ENCODE peak calls at places on chromosomes 1 and 21, in five cellular contexts. One of them, this sample, is unnamed.

GRCh38 chr1:235351898-235352297 is 15.3 kb upstream of the TBCE start:
- DNase-seq in astrocyte of the cerebellum: no peak
- DNase-seq in fibroblast of lung: no peak
- DNase-seq in activated CD8-positive, alpha-beta T cell treated with anti-CD3 and anti-CD28 coated beads for 36 hours: no peak
- DNase-seq in WERI-Rb-1: no peak
- DNase-seq in this sample: no peak

GRCh38 chr1:15543589-15544568 is 17.2 kb downstream of the DNAJC16 start:
- DNase-seq in WERI-Rb-1: no peak
- DNase-seq in activated CD8-positive, alpha-beta T cell treated with anti-CD3 and anti-CD28 coated beads for 36 hours: no peak
- DNase-seq in astrocyte of the cerebellum: no peak
- DNase-seq in fibroblast of lung: peak
- DNase-seq in this sample: peak

GRCh38 chr1:94532077-94532476 is 9.5 kb downstream of the F3 start:
- DNase-seq in fibroblast of lung: no peak
- DNase-seq in WERI-Rb-1: peak
- DNase-seq in astrocyte of the cerebellum: no peak
- DNase-seq in activated CD8-positive, alpha-beta T cell treated with anti-CD3 and anti-CD28 coated beads for 36 hours: no peak
- DNase-seq in this sample: no peak

GRCh38 chr1:172647110-172647564 is 11.8 kb upstream of the FASLG start:
- DNase-seq in WERI-Rb-1: no peak
- DNase-seq in fibroblast of lung: no peak
- DNase-seq in activated CD8-positive, alpha-beta T cell treated with anti-CD3 and anti-CD28 coated beads for 36 hours: peak
- DNase-seq in astrocyte of the cerebellum: no peak
- DNase-seq in this sample: no peak

GRCh38 chr1:222813866-222814535 is 838 bp upstream of the DISP1 start:
- DNase-seq in fibroblast of lung: peak
- DNase-seq in astrocyte of the cerebellum: no peak
- DNase-seq in activated CD8-positive, alpha-beta T cell treated with anti-CD3 and anti-CD28 coated beads for 36 hours: peak
- DNase-seq in WERI-Rb-1: no peak
- DNase-seq in this sample: peak

GRCh38 chr1:73065585-73065984 is 783.2 kb upstream of the NEGR1 start:
- DNase-seq in astrocyte of the cerebellum: no peak
- DNase-seq in WERI-Rb-1: no peak
- DNase-seq in fibroblast of lung: peak
- DNase-seq in activated CD8-positive, alpha-beta T cell treated with anti-CD3 and anti-CD28 coated beads for 36 hours: no peak
- DNase-seq in this sample: no peak

GRCh38 chr1:12714710-12715500 is 1.0 kb upstream of the AADACL3 start:
- DNase-seq in activated CD8-positive, alpha-beta T cell treated with anti-CD3 and anti-CD28 coated beads for 36 hours: no peak
- DNase-seq in astrocyte of the cerebellum: no peak
- DNase-seq in WERI-Rb-1: no peak
- DNase-seq in fibroblast of lung: no peak
- DNase-seq in this sample: no peak

GRCh38 chr1:204651843-204652421 is 33.6 kb downstream of the LRRN2 start:
- DNase-seq in activated CD8-positive, alpha-beta T cell treated with anti-CD3 and anti-CD28 coated beads for 36 hours: no peak
- DNase-seq in fibroblast of lung: no peak
- DNase-seq in astrocyte of the cerebellum: no peak
- DNase-seq in WERI-Rb-1: peak
- DNase-seq in this sample: no peak

GRCh38 chr1:1304331-1305299 is 3.1 kb downstream of the ACAP3 start:
- DNase-seq in fibroblast of lung: peak
- DNase-seq in astrocyte of the cerebellum: peak
- DNase-seq in WERI-Rb-1: peak
- DNase-seq in activated CD8-positive, alpha-beta T cell treated with anti-CD3 and anti-CD28 coated beads for 36 hours: no peak
- DNase-seq in this sample: peak

GRCh38 chr1:204647114-204647804 is 38.3 kb downstream of the LRRN2 start:
- DNase-seq in astrocyte of the cerebellum: peak
- DNase-seq in fibroblast of lung: peak
- DNase-seq in activated CD8-positive, alpha-beta T cell treated with anti-CD3 and anti-CD28 coated beads for 36 hours: peak
- DNase-seq in WERI-Rb-1: no peak
- DNase-seq in this sample: peak

GRCh38 chr1:232045134-232045533 is 418.5 kb downstream of the DISC1 start:
- DNase-seq in WERI-Rb-1: no peak
- DNase-seq in fibroblast of lung: no peak
- DNase-seq in astrocyte of the cerebellum: no peak
- DNase-seq in activated CD8-positive, alpha-beta T cell treated with anti-CD3 and anti-CD28 coated beads for 36 hours: no peak
- DNase-seq in this sample: no peak

GRCh38 chr1:167871331-167871730 is 42.6 kb downstream of the ADCY10 start:
- DNase-seq in astrocyte of the cerebellum: no peak
- DNase-seq in fibroblast of lung: peak
- DNase-seq in WERI-Rb-1: no peak
- DNase-seq in activated CD8-positive, alpha-beta T cell treated with anti-CD3 and anti-CD28 coated beads for 36 hours: no peak
- DNase-seq in this sample: peak

GRCh38 chr1:41712081-41712480 is 206.6 kb downstream of the HIVEP3 start:
- DNase-seq in fibroblast of lung: no peak
- DNase-seq in WERI-Rb-1: no peak
- DNase-seq in activated CD8-positive, alpha-beta T cell treated with anti-CD3 and anti-CD28 coated beads for 36 hours: no peak
- DNase-seq in astrocyte of the cerebellum: no peak
- DNase-seq in this sample: no peak

GRCh38 chr1:55478742-55479141 is 263.6 kb upstream of the USP24 start:
- DNase-seq in WERI-Rb-1: no peak
- DNase-seq in astrocyte of the cerebellum: peak
- DNase-seq in fibroblast of lung: peak
- DNase-seq in activated CD8-positive, alpha-beta T cell treated with anti-CD3 and anti-CD28 coated beads for 36 hours: no peak
- DNase-seq in this sample: peak

GRCh38 chr1:160376525-160377131 is 9.8 kb downstream of the NHLH1 start:
- DNase-seq in fibroblast of lung: peak
- DNase-seq in WERI-Rb-1: peak
- DNase-seq in activated CD8-positive, alpha-beta T cell treated with anti-CD3 and anti-CD28 coated beads for 36 hours: peak
- DNase-seq in astrocyte of the cerebellum: peak
- DNase-seq in this sample: peak

GRCh38 chr1:25484096-25484495 is 53.4 kb downstream of the MACO1 start:
- DNase-seq in astrocyte of the cerebellum: no peak
- DNase-seq in fibroblast of lung: no peak
- DNase-seq in activated CD8-positive, alpha-beta T cell treated with anti-CD3 and anti-CD28 coated beads for 36 hours: no peak
- DNase-seq in WERI-Rb-1: no peak
- DNase-seq in this sample: no peak

GRCh38 chr1:167221126-167221803 is 579 bp downstream of the POU2F1 start:
- DNase-seq in fibroblast of lung: no peak
- DNase-seq in astrocyte of the cerebellum: no peak
- DNase-seq in WERI-Rb-1: no peak
- DNase-seq in activated CD8-positive, alpha-beta T cell treated with anti-CD3 and anti-CD28 coated beads for 36 hours: peak
- DNase-seq in this sample: no peak

GRCh38 chr1:203359010-203359571 is 8.2 kb upstream of the FMOD start:
- DNase-seq in WERI-Rb-1: no peak
- DNase-seq in activated CD8-positive, alpha-beta T cell treated with anti-CD3 and anti-CD28 coated beads for 36 hours: no peak
- DNase-seq in astrocyte of the cerebellum: no peak
- DNase-seq in fibroblast of lung: peak
- DNase-seq in this sample: no peak

GRCh38 chr1:108046021-108046420 is 81.0 kb upstream of the VAV3 start:
- DNase-seq in activated CD8-positive, alpha-beta T cell treated with anti-CD3 and anti-CD28 coated beads for 36 hours: no peak
- DNase-seq in WERI-Rb-1: no peak
- DNase-seq in fibroblast of lung: no peak
- DNase-seq in astrocyte of the cerebellum: no peak
- DNase-seq in this sample: no peak

GRCh38 chr1:225845633-225846259 is 35.8 kb downstream of the EPHX1 start:
- DNase-seq in astrocyte of the cerebellum: peak
- DNase-seq in fibroblast of lung: peak
- DNase-seq in activated CD8-positive, alpha-beta T cell treated with anti-CD3 and anti-CD28 coated beads for 36 hours: peak
- DNase-seq in WERI-Rb-1: peak
- DNase-seq in this sample: peak

GRCh38 chr1:167666416-167666815 is 36.4 kb downstream of the RCSD1 start:
- DNase-seq in WERI-Rb-1: no peak
- DNase-seq in fibroblast of lung: no peak
- DNase-seq in astrocyte of the cerebellum: no peak
- DNase-seq in activated CD8-positive, alpha-beta T cell treated with anti-CD3 and anti-CD28 coated beads for 36 hours: no peak
- DNase-seq in this sample: peak

GRCh38 chr1:87953732-87954344 is 625.2 kb downstream of the LMO4 start:
- DNase-seq in WERI-Rb-1: peak
- DNase-seq in fibroblast of lung: peak
- DNase-seq in activated CD8-positive, alpha-beta T cell treated with anti-CD3 and anti-CD28 coated beads for 36 hours: peak
- DNase-seq in astrocyte of the cerebellum: peak
- DNase-seq in this sample: peak

GRCh38 chr21:29017639-29018237 is 1.4 kb downstream of the RWDD2B start:
- DNase-seq in astrocyte of the cerebellum: no peak
- DNase-seq in fibroblast of lung: no peak
- DNase-seq in activated CD8-positive, alpha-beta T cell treated with anti-CD3 and anti-CD28 coated beads for 36 hours: no peak
- DNase-seq in WERI-Rb-1: no peak
- DNase-seq in this sample: no peak

GRCh38 chr1:71093938-71094337 is 13.1 kb upstream of the ZRANB2 start:
- DNase-seq in fibroblast of lung: peak
- DNase-seq in astrocyte of the cerebellum: no peak
- DNase-seq in activated CD8-positive, alpha-beta T cell treated with anti-CD3 and anti-CD28 coated beads for 36 hours: no peak
- DNase-seq in WERI-Rb-1: no peak
- DNase-seq in this sample: peak

GRCh38 chr1:112054504-112054903 is 65.0 kb upstream of the KCND3 start:
- DNase-seq in astrocyte of the cerebellum: no peak
- DNase-seq in fibroblast of lung: no peak
- DNase-seq in WERI-Rb-1: no peak
- DNase-seq in activated CD8-positive, alpha-beta T cell treated with anti-CD3 and anti-CD28 coated beads for 36 hours: no peak
- DNase-seq in this sample: no peak

GRCh38 chr1:95179205-95180001 is 54.6 kb upstream of the RWDD3 start:
- DNase-seq in astrocyte of the cerebellum: no peak
- DNase-seq in activated CD8-positive, alpha-beta T cell treated with anti-CD3 and anti-CD28 coated beads for 36 hours: no peak
- DNase-seq in WERI-Rb-1: peak
- DNase-seq in fibroblast of lung: no peak
- DNase-seq in this sample: no peak

GRCh38 chr1:9294910-9295636 is 2.4 kb downstream of the SPSB1 start:
- DNase-seq in astrocyte of the cerebellum: no peak
- DNase-seq in WERI-Rb-1: no peak
- DNase-seq in fibroblast of lung: peak
- DNase-seq in activated CD8-positive, alpha-beta T cell treated with anti-CD3 and anti-CD28 coated beads for 36 hours: peak
- DNase-seq in this sample: peak

DNA sequence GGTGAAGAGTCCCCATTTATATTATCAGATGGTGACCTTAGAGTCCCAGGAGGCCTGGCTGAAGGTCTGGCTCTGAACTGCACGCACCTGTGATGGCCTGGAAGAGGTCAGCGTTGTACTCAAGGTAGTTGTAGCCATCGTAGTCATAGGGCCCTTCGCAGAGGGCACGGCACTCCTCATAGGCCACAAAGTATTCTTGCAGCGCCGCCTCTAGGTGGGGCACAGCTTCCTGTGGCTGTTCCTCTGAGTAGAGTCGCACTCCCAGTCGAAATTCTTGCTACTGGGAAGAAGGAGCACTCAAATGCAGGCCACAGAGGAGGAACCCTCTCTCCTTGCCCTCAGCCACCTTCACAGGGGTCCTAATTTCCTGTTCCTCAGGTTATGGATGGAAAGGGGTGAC is 7.7 kb downstream of the P3H1 start:
- DNase-seq in astrocyte of the cerebellum: no peak
- DNase-seq in fibroblast of lung: no peak
- DNase-seq in activated CD8-positive, alpha-beta T cell treated with anti-CD3 and anti-CD28 coated beads for 36 hours: no peak
- DNase-seq in WERI-Rb-1: no peak
- DNase-seq in this sample: no peak
- TF ChIP-seq CTCF in astrocyte of the cerebellum: peak
- TF ChIP-seq CTCF in fibroblast of lung: no peak
- TF ChIP-seq CTCF in activated CD8-positive, alpha-beta T cell treated with anti-CD3 and anti-CD28 coated beads for 36 hours: no peak
- TF ChIP-seq CTCF in WERI-Rb-1: peak
- TF ChIP-seq CTCF in this sample: peak

DNA sequence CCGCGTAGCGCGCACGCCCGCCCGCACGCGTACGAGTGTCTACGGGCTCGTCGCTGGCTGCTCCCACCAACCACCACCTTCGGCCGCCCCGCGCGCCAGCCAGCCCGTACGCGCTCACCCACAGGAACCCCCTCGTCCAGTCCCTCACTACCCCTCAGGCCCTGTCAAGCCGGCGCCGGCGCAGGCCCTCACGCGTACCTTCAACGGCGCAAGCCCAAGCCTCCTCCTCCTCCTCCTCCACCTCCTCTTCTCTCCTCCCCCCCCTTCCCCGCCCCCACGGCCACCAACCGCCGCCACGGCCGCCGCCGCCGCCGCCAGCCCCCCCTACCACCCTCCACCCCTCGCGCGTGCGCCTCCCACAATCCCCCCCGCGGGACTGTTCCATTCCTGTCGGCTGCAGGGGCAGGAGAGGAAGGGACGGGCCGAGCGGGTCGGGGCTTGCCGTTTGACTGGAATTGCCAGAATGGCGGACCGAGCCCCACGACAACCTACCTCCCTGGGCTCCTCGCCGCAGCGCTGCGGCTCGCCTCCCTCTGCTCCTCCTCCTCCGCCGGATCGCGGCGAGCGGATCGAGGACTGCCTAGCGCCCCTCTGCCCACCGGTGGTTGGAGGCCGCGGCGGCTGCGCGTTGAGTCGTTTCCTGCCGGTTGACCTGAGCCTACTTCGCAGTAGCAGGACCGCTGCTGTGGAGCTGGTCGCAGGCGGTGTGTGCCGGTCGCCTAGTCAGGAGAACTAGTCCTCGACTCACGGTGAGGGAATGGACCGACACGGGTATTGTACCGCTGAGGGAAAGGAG is at the start of gene ASH1L:
- DNase-seq in activated CD8-positive, alpha-beta T cell treated with anti-CD3 and anti-CD28 coated beads for 36 hours: peak
- DNase-seq in fibroblast of lung: peak
- DNase-seq in WERI-Rb-1: peak
- DNase-seq in astrocyte of the cerebellum: peak
- DNase-seq in this sample: peak
- TF ChIP-seq CTCF in activated CD8-positive, alpha-beta T cell treated with anti-CD3 and anti-CD28 coated beads for 36 hours: no peak
- TF ChIP-seq CTCF in fibroblast of lung: no peak
- TF ChIP-seq CTCF in WERI-Rb-1: no peak
- TF ChIP-seq CTCF in astrocyte of the cerebellum: no peak
- TF ChIP-seq CTCF in this sample: peak

DNA sequence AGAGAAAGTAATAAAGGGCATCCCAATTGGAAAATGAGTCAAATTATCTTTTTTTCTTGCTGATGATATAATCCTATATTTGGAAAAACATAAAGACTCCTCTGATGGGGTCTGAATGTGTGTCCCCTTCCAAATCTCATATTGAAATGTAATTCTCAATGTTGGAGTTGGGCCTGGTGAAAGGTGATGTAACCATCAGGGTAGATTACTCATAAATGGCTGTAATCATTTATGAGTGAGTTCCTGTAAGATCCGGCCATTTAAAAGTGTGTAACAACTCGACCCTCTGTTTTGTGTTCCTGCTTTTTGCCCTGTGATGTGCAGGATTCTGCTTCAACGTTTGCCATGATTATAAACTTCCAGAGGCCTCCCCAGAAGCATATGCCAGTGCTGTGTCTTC is 44.3 kb upstream of the MAP1LC3C start:
- DNase-seq in activated CD8-positive, alpha-beta T cell treated with anti-CD3 and anti-CD28 coated beads for 36 hours: no peak
- DNase-seq in WERI-Rb-1: no peak
- DNase-seq in astrocyte of the cerebellum: no peak
- DNase-seq in fibroblast of lung: no peak
- DNase-seq in this sample: no peak
- TF ChIP-seq CTCF in activated CD8-positive, alpha-beta T cell treated with anti-CD3 and anti-CD28 coated beads for 36 hours: no peak
- TF ChIP-seq CTCF in WERI-Rb-1: no peak
- TF ChIP-seq CTCF in astrocyte of the cerebellum: no peak
- TF ChIP-seq CTCF in fibroblast of lung: no peak
- TF ChIP-seq CTCF in this sample: no peak

DNA sequence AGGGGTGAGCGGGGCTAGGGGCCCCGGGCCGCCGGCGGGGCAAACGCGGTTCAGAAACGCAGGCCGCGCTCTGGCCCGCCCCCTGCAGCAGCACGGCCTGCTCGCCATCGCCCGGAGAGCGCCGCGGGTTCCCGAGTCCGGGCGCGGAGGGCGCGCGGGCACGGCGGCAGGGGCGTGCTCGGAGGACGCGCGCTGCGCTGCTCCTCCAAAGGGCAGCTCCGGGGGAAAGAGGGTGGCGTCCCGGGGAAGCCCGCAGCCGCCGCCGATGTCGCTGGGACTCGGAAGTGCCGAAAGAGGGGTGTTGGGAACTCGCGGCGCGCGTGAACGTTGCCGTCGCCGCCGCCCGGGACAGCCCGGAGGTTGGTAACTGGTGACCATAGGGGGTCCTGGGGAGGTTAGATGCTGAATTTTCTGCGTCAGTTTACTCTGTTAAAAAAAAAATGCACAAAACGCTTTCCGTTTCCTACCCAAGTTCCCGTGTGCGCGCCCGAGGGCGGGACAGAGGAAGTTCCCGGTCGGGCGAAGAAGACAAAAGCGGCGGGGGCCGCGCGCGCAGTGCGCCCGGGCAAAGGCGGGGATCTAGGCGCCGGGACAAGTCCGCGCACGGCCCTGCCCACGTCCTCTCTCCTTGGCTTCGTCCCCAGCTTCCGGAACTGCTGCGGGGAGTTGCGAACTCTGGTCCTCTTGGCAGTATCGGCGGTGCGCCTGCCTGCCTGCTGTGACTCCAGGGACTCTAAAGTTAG is at the start of gene HHAT:
- DNase-seq in fibroblast of lung: peak
- DNase-seq in WERI-Rb-1: peak
- DNase-seq in activated CD8-positive, alpha-beta T cell treated with anti-CD3 and anti-CD28 coated beads for 36 hours: peak
- DNase-seq in astrocyte of the cerebellum: no peak
- DNase-seq in this sample: peak
- TF ChIP-seq CTCF in fibroblast of lung: no peak
- TF ChIP-seq CTCF in WERI-Rb-1: peak
- TF ChIP-seq CTCF in activated CD8-positive, alpha-beta T cell treated with anti-CD3 and anti-CD28 coated beads for 36 hours: no peak
- TF ChIP-seq CTCF in astrocyte of the cerebellum: peak
- TF ChIP-seq CTCF in this sample: peak

This sample was measured in HFFc6.